ENCODE peak calls at places on chromosome 14, in six cellular contexts. Y, L, P, M, D and H are unnamed samples.
A peak's percentile ranks its signal among the peaks of the same experiment; 100 is the strongest.

GRCh38 chr14:74566174-74567125 is 45.6 kb downstream of the LTBP2 start:
- DNase-seq in Y (no peak), L (peak; percentile 53), P (peak; percentile 96), M (no peak), D (no peak), H (no peak)

GRCh38 chr14:56760164-56760914 is 49.9 kb downstream of the OTX2 start:
- DNase-seq in Y (no peak), L (no peak), P (peak; percentile 5), M (no peak), D (no peak), H (no peak)

GRCh38 chr14:73720636-73721035 is 6.5 kb upstream of the PNMA1 start:
- DNase-seq in Y (no peak), L (no peak), P (no peak), M (no peak), D (no peak), H (no peak)

GRCh38 chr14:76546426-76547221 is 170.7 kb downstream of the ESRRB start:
- DNase-seq in Y (no peak), L (peak; percentile 29), P (peak; percentile 63), M (no peak), D (peak; percentile 7), H (peak; percentile 1)

GRCh38 chr14:104778694-104779331 is 16.7 kb downstream of the AKT1 start:
- DNase-seq in Y (no peak), L (no peak), P (no peak), M (no peak), D (no peak), H (no peak)

GRCh38 chr14:53786045-53786444 is 170.6 kb downstream of the BMP4 start:
- DNase-seq in Y (no peak), L (no peak), P (no peak), M (no peak), D (no peak), H (no peak)

GRCh38 chr14:95614335-95614734 is 71.9 kb upstream of the TCL1B start:
- DNase-seq in Y (no peak), L (peak; percentile 12), P (no peak), M (no peak), D (no peak), H (no peak)

GRCh38 chr14:48744202-48744601 is 842.0 kb downstream of the RPS29 start:
- DNase-seq in Y (no peak), L (no peak), P (no peak), M (no peak), D (no peak), H (no peak)

GRCh38 chr14:58171090-58171489 is 19.1 kb upstream of the ARMH4 start:
- DNase-seq in Y (no peak), L (peak; percentile 86), P (peak; percentile 54), M (peak; percentile 64), D (peak; percentile 60), H (peak; percentile 67)

GRCh38 chr14:103512701-103513611 is 9.7 kb downstream of the CKB start:
- DNase-seq in Y (no peak), L (peak; percentile 99), P (peak; percentile 95), M (peak; percentile 51), D (no peak), H (no peak)

GRCh38 chr14:70254476-70254961 is 65.8 kb upstream of the SLC8A3 start:
- DNase-seq in Y (no peak), L (peak; percentile 35), P (no peak), M (no peak), D (no peak), H (no peak)

GRCh38 chr14:93984070-93984469 is 7.7 kb upstream of the ASB2 start:
- DNase-seq in Y (no peak), L (peak; percentile 84), P (no peak), M (no peak), D (no peak), H (no peak)

GRCh38 chr14:22523283-22523682 is 65.7 kb downstream of the DAD1 start:
- DNase-seq in Y (no peak), L (no peak), P (no peak), M (no peak), D (no peak), H (no peak)
- H3K27me3 ChIP-seq in Y (no peaks in the 10 kb centered on the region), L (no peaks in the 10 kb centered on the region), P (no peaks in the 10 kb centered on the region), M (no peaks in the 10 kb centered on the region), D (no peaks in the 10 kb centered on the region), H (no peaks in the 10 kb centered on the region)

DNA sequence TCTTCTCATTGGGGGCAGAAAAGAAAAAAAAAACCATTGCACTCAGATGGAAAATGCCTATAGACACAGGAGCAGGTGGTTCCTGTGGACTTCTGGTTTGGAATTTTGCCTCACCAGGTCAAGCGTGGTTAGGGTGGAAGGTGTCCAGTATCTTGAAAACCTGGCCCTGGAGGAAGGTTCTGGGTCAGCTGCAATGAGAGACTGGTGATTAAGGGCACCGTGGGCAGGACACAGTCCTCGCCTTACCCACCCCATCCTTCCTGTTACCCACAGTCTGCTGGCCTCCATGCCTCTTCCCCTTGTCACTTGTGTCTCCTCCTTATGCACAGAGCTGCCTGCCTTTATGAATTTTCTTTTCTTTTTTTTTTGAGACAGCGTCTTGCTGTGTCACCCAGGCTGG is 17.1 kb upstream of the RIN3 start:
- DNase-seq in Y (no peak), L (no peak), P (no peak), M (no peak), D (no peak), H (no peak)
- H3K27me3 ChIP-seq in Y (no peaks in the 10 kb centered on the region), L (no peaks in the 10 kb centered on the region), P (no peaks in the 10 kb centered on the region), M (no peaks in the 10 kb centered on the region), D (no peaks in the 10 kb centered on the region), H (no peaks in the 10 kb centered on the region)

GRCh38 chr14:21025374-21026151 is 702 bp upstream of the NDRG2 start:
- DNase-seq in Y (no peak), L (no peak), P (no peak), M (peak; percentile 96), D (no peak), H (no peak)
- H3K27me3 ChIP-seq in Y (no peaks in the 10 kb centered on the region), L (peaks cover 32% of the 10 kb centered on the region), P (peaks cover 18% of the 10 kb centered on the region), M (no peaks in the 10 kb centered on the region), D (peaks cover 3% of the 10 kb centered on the region), H (peaks cover 19% of the 10 kb centered on the region)

GRCh38 chr14:67050892-67051291 is 138.3 kb upstream of the GARIN2 start:
- DNase-seq in Y (no peak), L (no peak), P (no peak), M (no peak), D (no peak), H (no peak)

GRCh38 chr14:67045440-67045839 is 143.8 kb upstream of the GARIN2 start:
- DNase-seq in Y (no peak), L (no peak), P (no peak), M (no peak), D (no peak), H (no peak)
- H3K27me3 ChIP-seq in Y (no peaks in the 10 kb centered on the region), L (no peaks in the 10 kb centered on the region), P (no peaks in the 10 kb centered on the region), M (no peaks in the 10 kb centered on the region), D (no peaks in the 10 kb centered on the region), H (no peaks in the 10 kb centered on the region)